ENCODE peak calls at places on chromosomes 1 and 21, in four cellular contexts. I is A549, K is GM12878, R is transverse colon. V is an unnamed sample.

GRCh38 chr1:58813801-58814200 is 30.0 kb upstream of the JUN start:
- DNase-seq in I (no peak), K (no peak), R (no peak), V (no peak)

GRCh38 chr1:15771836-15772516 is 13.4 kb downstream of the FBLIM1 start:
- DNase-seq in I (no peak), K (no peak), R (no peak), V (no peak)

GRCh38 chr1:184745110-184745509 is 9.5 kb downstream of the EDEM3 start:
- DNase-seq in K (no peak), I (no peak), R (no peak), V (no peak)

GRCh38 chr1:38433097-38433722 is 386.6 kb upstream of the POU3F1 start:
- DNase-seq in R (no peak), I (no peak), K (no peak), V (no peak)

GRCh38 chr1:165224504-165224903 is 132.0 kb downstream of the LMX1A start:
- DNase-seq in R (no peak), I (no peak), K (no peak), V (no peak)

GRCh38 chr1:26820784-26821269 is 5.7 kb upstream of the ZDHHC18 start:
- DNase-seq in I (no peak), K (peak), R (peak), V (no peak)

GRCh38 chr1:180787628-180788307 is 124.9 kb upstream of the KIAA1614 start:
- DNase-seq in R (no peak), I (no peak), K (no peak), V (no peak)

GRCh38 chr1:225466848-225467192 is 39.0 kb upstream of the LBR start:
- DNase-seq in R (no peak), I (no peak), K (no peak), V (no peak)

GRCh38 chr1:230030122-230030821 is 36.8 kb upstream of the GALNT2 start:
- DNase-seq in R (no peak), I (no peak), K (no peak), V (no peak)

GRCh38 chr1:64505232-64505943 is 35.5 kb downstream of the CACHD1 start:
- DNase-seq in K (no peak), I (peak), R (peak), V (peak)

GRCh38 chr1:150609726-150610125 is 19.7 kb downstream of the ENSA start:
- DNase-seq in K (no peak), I (no peak), R (no peak), V (no peak)

GRCh38 chr1:111516008-111516535 is 12.6 kb upstream of the ADORA3 start:
- DNase-seq in I (no peak), K (no peak), R (peak), V (peak)

GRCh38 chr1:25661043-25661807 is 44.6 kb downstream of the MAN1C1 start:
- DNase-seq in I (no peak), K (no peak), R (no peak), V (no peak)

GRCh38 chr1:68651115-68651514 is 154.2 kb upstream of the DEPDC1 start:
- DNase-seq in K (no peak), I (no peak), R (no peak), V (no peak)

DNA sequence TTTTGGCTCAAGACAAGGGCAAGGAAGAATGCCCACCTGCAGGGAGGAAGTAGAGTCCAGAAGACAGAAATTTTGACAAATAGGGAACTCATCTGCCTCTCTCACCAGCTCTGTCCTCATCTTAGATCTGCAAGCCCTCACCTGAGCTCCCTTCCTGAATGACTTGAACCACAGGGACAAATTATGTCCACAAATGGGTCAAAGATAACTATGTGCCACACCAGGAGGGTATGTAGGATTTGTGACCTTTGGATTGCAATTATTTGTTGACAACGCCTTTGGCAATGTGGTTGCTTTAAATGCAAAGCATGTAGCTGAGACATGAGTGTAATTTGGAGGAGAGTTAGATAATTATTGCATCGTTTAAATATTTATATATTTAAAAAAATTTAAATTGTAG is 79.5 kb downstream of the GRIK1 start:
- DNase-seq in I (no peak), R (no peak), K (no peak), V (no peak)
- TF ChIP-seq POLR2A in I (no peak), R (no peak), K (no peak), V (no peak)

GRCh38 chr1:45260244-45260643 is 53.8 kb upstream of the ZSWIM5 start:
- DNase-seq in K (no peak), R (no peak), I (no peak), V (no peak)
- TF ChIP-seq POLR2A in K (no peak), R (no peak), I (no peak), V (no peak)

DNA sequence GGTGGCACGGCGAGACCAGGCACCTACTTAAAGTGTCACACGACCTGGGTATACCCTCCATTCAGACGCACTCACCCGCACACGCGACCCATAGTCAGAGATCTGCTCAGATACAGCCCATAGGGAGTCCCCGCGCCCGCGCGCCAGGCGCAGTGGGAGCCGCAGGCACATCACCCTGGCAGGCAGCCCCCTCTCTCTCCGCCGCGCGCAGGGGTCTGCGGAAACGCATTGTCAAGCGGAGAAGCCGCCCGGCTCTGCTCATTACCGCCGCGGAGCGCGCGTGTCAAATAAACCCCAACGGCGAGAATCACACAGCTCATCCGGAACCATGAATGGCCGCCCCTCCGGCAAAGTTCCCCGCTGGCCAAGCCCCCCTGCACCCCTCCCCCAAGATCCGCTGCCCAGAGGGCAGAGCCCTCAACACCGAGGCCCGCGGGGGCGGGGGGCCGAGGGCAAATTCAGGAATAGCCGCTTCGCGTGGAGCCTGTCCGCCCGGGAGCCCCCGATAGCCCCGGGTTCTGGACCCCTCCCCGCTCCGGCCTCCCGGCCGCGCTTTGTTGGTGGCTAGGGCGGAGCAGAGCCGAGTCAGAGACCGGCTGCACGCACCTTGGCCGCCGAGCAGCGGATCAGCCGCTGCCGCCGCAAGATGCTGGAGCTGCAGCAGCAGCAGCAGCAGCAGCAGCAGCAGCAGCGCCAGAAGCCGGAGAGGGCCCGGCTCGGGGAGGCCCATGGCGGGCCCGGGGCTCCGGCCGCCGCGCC is 508 bp downstream of the LRP8 start:
- DNase-seq in K (no peak), I (peak), R (peak), V (no peak)
- TF ChIP-seq POLR2A in K (peak), I (no peak), R (no peak), V (no peak)

GRCh38 chr1:108199781-108200626 is at the start of gene SLC25A24:
- DNase-seq in R (peak), I (peak), K (no peak), V (peak)
- TF ChIP-seq POLR2A in R (peak), I (peak), K (peak), V (no peak)

GRCh38 chr1:154936416-154937050 is at the start of gene PMVK:
- DNase-seq in I (peak), R (peak), K (peak), V (peak)
- TF ChIP-seq POLR2A in I (peak), R (peak), K (peak), V (no peak)

GRCh38 chr21:37253991-37254390 is 13.1 kb downstream of the VPS26C start:
- DNase-seq in I (no peak), R (no peak), K (no peak), V (no peak)

GRCh38 chr21:37259426-37259825 is 7.7 kb downstream of the VPS26C start:
- DNase-seq in R (no peak), K (no peak), I (no peak), V (no peak)

GRCh38 chr21:37263827-37264226 is 3.3 kb downstream of the VPS26C start:
- DNase-seq in K (no peak), R (no peak), I (no peak), V (no peak)

GRCh38 chr21:37257526-37257966 is 9.6 kb downstream of the VPS26C start:
- DNase-seq in K (no peak), I (peak), R (peak), V (peak)

DNA sequence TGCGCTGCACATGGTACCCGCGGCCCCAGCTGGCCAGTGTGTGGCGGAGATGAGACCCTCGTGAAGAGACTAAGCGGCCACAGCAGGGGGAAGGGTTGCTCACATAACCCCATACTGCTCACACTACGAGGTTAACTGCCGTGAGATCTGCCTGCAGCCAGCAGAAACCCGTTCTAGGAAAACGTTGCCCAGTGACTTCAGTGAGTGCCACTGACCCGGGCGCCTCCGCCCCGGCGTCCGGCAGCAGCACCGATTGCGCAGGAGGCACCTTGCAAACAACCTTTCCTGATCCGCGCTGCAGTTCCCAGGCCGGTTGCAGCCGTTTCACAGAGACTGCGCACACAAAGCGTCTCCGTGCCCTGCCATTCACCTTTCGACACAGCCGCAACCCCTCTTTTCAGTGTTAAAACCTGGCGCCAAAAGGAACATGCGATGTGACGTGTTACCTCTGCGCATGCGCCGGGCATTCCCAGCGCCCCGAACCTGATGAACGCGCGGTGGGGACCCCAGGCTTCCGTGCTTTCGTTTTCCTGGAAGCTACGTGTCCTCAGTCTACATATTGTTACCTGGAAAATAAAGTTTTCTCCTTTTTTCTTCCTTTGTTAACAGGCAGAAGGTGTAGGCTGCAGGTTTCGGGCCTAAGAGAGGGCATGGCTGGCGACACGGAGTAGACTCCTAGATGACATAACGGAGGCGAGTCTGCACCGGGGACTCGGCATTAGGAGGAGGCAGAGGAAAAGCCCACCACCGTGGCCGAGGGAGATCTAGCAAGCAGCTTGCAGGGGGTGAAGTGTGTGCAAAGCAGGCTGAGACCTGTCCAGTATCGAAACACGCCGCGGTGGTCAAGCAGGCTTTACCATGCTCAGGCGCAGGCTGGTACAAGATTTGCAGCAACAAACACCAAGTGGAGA is 8.9 kb downstream of the VPS26C start:
- DNase-seq in I (peak), R (peak), K (peak), V (peak)
- TF ChIP-seq POLR2A in I (peak), R (peak), K (peak), V (no peak)

DNA sequence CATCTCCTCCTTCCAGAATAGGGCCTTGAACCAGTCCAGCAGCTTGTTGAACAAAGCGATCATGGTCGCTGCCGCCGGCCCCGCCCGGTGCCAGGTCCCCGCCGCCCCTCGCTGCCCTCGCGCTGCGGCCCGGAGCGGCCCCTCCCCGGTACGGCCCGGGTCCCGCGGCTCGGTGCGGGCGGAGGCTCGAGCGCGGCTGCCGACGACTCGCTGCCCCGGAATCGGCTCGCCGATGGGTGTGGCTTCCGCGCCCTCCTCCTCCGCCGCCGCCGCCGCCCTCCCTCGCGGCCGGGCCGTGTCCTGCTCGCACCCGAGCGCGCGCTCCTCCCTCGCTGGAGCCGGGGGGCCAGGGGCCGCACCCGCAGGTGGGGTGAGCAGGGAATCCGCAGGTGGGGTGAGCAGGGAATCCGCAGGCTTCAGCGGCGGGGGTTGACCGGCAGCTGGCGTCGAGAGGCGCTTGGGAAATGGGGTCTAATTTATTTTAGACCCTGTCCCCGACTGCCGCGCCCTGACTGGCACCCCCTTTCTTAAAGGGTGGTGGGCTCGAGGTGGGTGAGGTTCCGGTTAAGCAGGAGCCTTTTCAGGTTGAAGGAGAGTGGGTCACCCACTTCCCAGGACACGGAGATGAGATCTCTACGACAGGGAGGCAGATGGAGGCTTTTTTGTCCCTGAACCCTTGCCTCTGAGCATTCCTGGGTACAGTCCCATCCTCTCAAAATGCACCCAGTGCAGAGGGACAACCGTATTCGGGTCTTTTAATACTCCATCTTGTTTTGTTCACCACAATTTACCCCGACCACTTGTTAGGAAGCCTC is at the start of gene ARL8A:
- DNase-seq in K (no peak), R (peak), I (peak), V (peak)
- TF ChIP-seq POLR2A in K (peak), R (no peak), I (peak), V (no peak)

V was measured in testis.